ENCODE peak calls at places on chromosomes 11 and 22, in seven cellular contexts. T is left ventricle myocardium superior, M is stomach, Z is B cell, D is NT2/D1, A is NCI-H2029 treated with DMSO at 0.1 percent for 48 hours, I is cerebellar nuclear complex. B is an unnamed sample.

GRCh38 chr11:92707173-92707619 is 262.3 kb upstream of the MTNR1B start:
- DNase-seq in T (no peak), M (no peak), Z (no peak), D (no peak), A (peak; percentile 91), I (no peak), B (no peak)

GRCh38 chr11:122681731-122682130 is 26.2 kb downstream of the UBASH3B start:
- DNase-seq in T (no peak), M (no peak), Z (no peak), D (no peak), A (no peak), I (peak; percentile 58), B (no peak)

GRCh38 chr11:111978028-111978771 is 41.1 kb downstream of the DIXDC1 start:
- DNase-seq in T (peak; percentile 61), M (no peak), Z (no peak), D (no peak), A (no peak), I (peak; percentile 87), B (peak; percentile 79)

GRCh38 chr22:38432264-38432663 is 22.7 kb downstream of the KCNJ4 start:
- DNase-seq in T (no peak), M (no peak), Z (no peak), D (no peak), A (no peak), I (no peak), B (no peak)

GRCh38 chr11:19790831-19791552 is 78.4 kb downstream of the NAV2 start:
- DNase-seq in T (no peak), M (no peak), Z (no peak), D (no peak), A (no peak), I (no peak), B (peak; percentile 74)

GRCh38 chr11:70697701-70698100 is 299.4 kb downstream of the CTTN start:
- DNase-seq in T (no peak), M (no peak), Z (no peak), D (no peak), A (no peak), I (no peak), B (no peak)

GRCh38 chr11:106021967-106022794 is at the start of gene MSANTD4:
- DNase-seq in T (peak; percentile 99), M (peak; percentile 99), Z (peak; percentile 92), D (peak; percentile 95), A (peak; percentile 96), I (peak; percentile 99), B (peak; percentile 96)

GRCh38 chr22:36201630-36202312 is at the start of gene APOL4:
- DNase-seq in T (peak; percentile 90), M (peak; percentile 70), Z (no peak), D (no peak), A (no peak), I (no peak), B (no peak)

GRCh38 chr11:21295508-21295907 is 626.1 kb downstream of the NELL1 start:
- DNase-seq in T (no peak), M (no peak), Z (no peak), D (no peak), A (no peak), I (no peak), B (no peak)

GRCh38 chr11:62601114-62601363 is 626 bp downstream of the MTA2 start:
- DNase-seq in T (peak; percentile 75), M (peak; percentile 52), Z (no peak), D (no peak), A (peak; percentile 16), I (no peak), B (no peak)

GRCh38 chr11:134636071-134636470 is 224.0 kb upstream of the B3GAT1 start:
- DNase-seq in T (no peak), M (no peak), Z (no peak), D (no peak), A (no peak), I (no peak), B (no peak)

GRCh38 chr11:135036488-135037297 is 624.7 kb upstream of the B3GAT1 start:
- DNase-seq in T (no peak), M (no peak), Z (no peak), D (no peak), A (no peak), I (no peak), B (no peak)

GRCh38 chr11:83241291-83241946 is 44.7 kb downstream of the CCDC90B start:
- DNase-seq in T (no peak), M (peak; percentile 74), Z (peak; percentile 30), D (peak; percentile 58), A (no peak), I (no peak), B (peak; percentile 70)

GRCh38 chr22:28582806-28583205 is 96.8 kb downstream of the TTC28 start:
- DNase-seq in T (no peak), M (no peak), Z (no peak), D (no peak), A (no peak), I (no peak), B (peak; percentile 49)

B was measured in iPS-NIHi11.